ENCODE peak calls at places on chromosome 6, in six cellular contexts. One of them, this sample, is unnamed.

GRCh38 chr6:35728663-35729348 is 8.0 kb upstream of the ARMC12 start:
- DNase-seq in naive thymus-derived CD4-positive, alpha-beta T cell: no peak
- DNase-seq in endothelial cell: no peak
- DNase-seq in M059J: peak
- DNase-seq in heart right ventricle: peak
- DNase-seq in NCI-H1694 treated with DMSO at 0.1 percent for 48 hours: no peak
- DNase-seq in this sample: no peak

GRCh38 chr6:75349262-75349984 is 64.8 kb upstream of the TMEM30A start:
- DNase-seq in NCI-H1694 treated with DMSO at 0.1 percent for 48 hours: no peak
- DNase-seq in heart right ventricle: peak
- DNase-seq in naive thymus-derived CD4-positive, alpha-beta T cell: no peak
- DNase-seq in endothelial cell: peak
- DNase-seq in M059J: peak
- DNase-seq in this sample: peak

GRCh38 chr6:119647309-119647708 is 297.7 kb upstream of the MAN1A1 start:
- DNase-seq in M059J: no peak
- DNase-seq in NCI-H1694 treated with DMSO at 0.1 percent for 48 hours: no peak
- DNase-seq in endothelial cell: no peak
- DNase-seq in heart right ventricle: no peak
- DNase-seq in naive thymus-derived CD4-positive, alpha-beta T cell: no peak
- DNase-seq in this sample: no peak

GRCh38 chr6:133774356-133774755 is 114.6 kb upstream of the TCF21 start:
- DNase-seq in endothelial cell: no peak
- DNase-seq in naive thymus-derived CD4-positive, alpha-beta T cell: no peak
- DNase-seq in NCI-H1694 treated with DMSO at 0.1 percent for 48 hours: no peak
- DNase-seq in M059J: peak
- DNase-seq in heart right ventricle: no peak
- DNase-seq in this sample: no peak

GRCh38 chr6:7916959-7917358 is 6.4 kb upstream of the TXNDC5 start:
- DNase-seq in naive thymus-derived CD4-positive, alpha-beta T cell: no peak
- DNase-seq in endothelial cell: no peak
- DNase-seq in heart right ventricle: no peak
- DNase-seq in NCI-H1694 treated with DMSO at 0.1 percent for 48 hours: no peak
- DNase-seq in M059J: no peak
- DNase-seq in this sample: no peak

GRCh38 chr6:135018057-135018456 is 36.6 kb downstream of the HBS1L start:
- DNase-seq in heart right ventricle: no peak
- DNase-seq in M059J: no peak
- DNase-seq in endothelial cell: no peak
- DNase-seq in naive thymus-derived CD4-positive, alpha-beta T cell: no peak
- DNase-seq in NCI-H1694 treated with DMSO at 0.1 percent for 48 hours: no peak
- DNase-seq in this sample: no peak

GRCh38 chr6:170178561-170179477 is 112.1 kb downstream of the DLL1 start:
- DNase-seq in M059J: peak
- DNase-seq in heart right ventricle: no peak
- DNase-seq in NCI-H1694 treated with DMSO at 0.1 percent for 48 hours: peak
- DNase-seq in endothelial cell: no peak
- DNase-seq in naive thymus-derived CD4-positive, alpha-beta T cell: no peak
- DNase-seq in this sample: peak

GRCh38 chr6:144566868-144567615 is 281.9 kb downstream of the UTRN start:
- DNase-seq in heart right ventricle: no peak
- DNase-seq in naive thymus-derived CD4-positive, alpha-beta T cell: no peak
- DNase-seq in endothelial cell: no peak
- DNase-seq in M059J: peak
- DNase-seq in NCI-H1694 treated with DMSO at 0.1 percent for 48 hours: no peak
- DNase-seq in this sample: no peak

GRCh38 chr6:1865585-1865984 is 255.9 kb downstream of the FOXC1 start:
- DNase-seq in naive thymus-derived CD4-positive, alpha-beta T cell: no peak
- DNase-seq in heart right ventricle: no peak
- DNase-seq in NCI-H1694 treated with DMSO at 0.1 percent for 48 hours: no peak
- DNase-seq in M059J: no peak
- DNase-seq in endothelial cell: no peak
- DNase-seq in this sample: no peak

GRCh38 chr6:170233304-170234205 is 57.3 kb downstream of the DLL1 start:
- DNase-seq in naive thymus-derived CD4-positive, alpha-beta T cell: no peak
- DNase-seq in NCI-H1694 treated with DMSO at 0.1 percent for 48 hours: peak
- DNase-seq in endothelial cell: no peak
- DNase-seq in heart right ventricle: no peak
- DNase-seq in M059J: no peak
- DNase-seq in this sample: no peak

GRCh38 chr6:150741633-150742200 is 123.8 kb upstream of the MTHFD1L start:
- DNase-seq in heart right ventricle: no peak
- DNase-seq in M059J: no peak
- DNase-seq in NCI-H1694 treated with DMSO at 0.1 percent for 48 hours: no peak
- DNase-seq in endothelial cell: peak
- DNase-seq in naive thymus-derived CD4-positive, alpha-beta T cell: no peak
- DNase-seq in this sample: no peak

GRCh38 chr6:87917861-87918260 is 129.8 kb upstream of the SPACA1 start:
- DNase-seq in NCI-H1694 treated with DMSO at 0.1 percent for 48 hours: no peak
- DNase-seq in M059J: no peak
- DNase-seq in heart right ventricle: no peak
- DNase-seq in endothelial cell: no peak
- DNase-seq in naive thymus-derived CD4-positive, alpha-beta T cell: no peak
- DNase-seq in this sample: no peak

GRCh38 chr6:163839296-163839695 is 424.8 kb downstream of the QKI start:
- DNase-seq in NCI-H1694 treated with DMSO at 0.1 percent for 48 hours: no peak
- DNase-seq in M059J: peak
- DNase-seq in heart right ventricle: no peak
- DNase-seq in naive thymus-derived CD4-positive, alpha-beta T cell: no peak
- DNase-seq in endothelial cell: no peak
- DNase-seq in this sample: no peak

GRCh38 chr6:157268396-157268795 is 54.9 kb downstream of the TMEM242 start:
- DNase-seq in NCI-H1694 treated with DMSO at 0.1 percent for 48 hours: no peak
- DNase-seq in heart right ventricle: no peak
- DNase-seq in naive thymus-derived CD4-positive, alpha-beta T cell: no peak
- DNase-seq in endothelial cell: no peak
- DNase-seq in M059J: no peak
- DNase-seq in this sample: no peak

GRCh38 chr6:71277926-71278594 is 10.6 kb upstream of the OGFRL1 start:
- DNase-seq in naive thymus-derived CD4-positive, alpha-beta T cell: no peak
- DNase-seq in endothelial cell: no peak
- DNase-seq in M059J: no peak
- DNase-seq in heart right ventricle: no peak
- DNase-seq in NCI-H1694 treated with DMSO at 0.1 percent for 48 hours: no peak
- DNase-seq in this sample: no peak

GRCh38 chr6:87274660-87275273 is 47.6 kb upstream of the SMIM8 start:
- DNase-seq in heart right ventricle: no peak
- DNase-seq in M059J: peak
- DNase-seq in endothelial cell: no peak
- DNase-seq in naive thymus-derived CD4-positive, alpha-beta T cell: no peak
- DNase-seq in NCI-H1694 treated with DMSO at 0.1 percent for 48 hours: no peak
- DNase-seq in this sample: no peak

GRCh38 chr6:151330130-151330715 is 61.1 kb downstream of the ZBTB2 start:
- DNase-seq in endothelial cell: no peak
- DNase-seq in heart right ventricle: no peak
- DNase-seq in M059J: no peak
- DNase-seq in NCI-H1694 treated with DMSO at 0.1 percent for 48 hours: no peak
- DNase-seq in naive thymus-derived CD4-positive, alpha-beta T cell: no peak
- DNase-seq in this sample: no peak

GRCh38 chr6:107663308-107663707 is 160.8 kb downstream of the SCML4 start:
- DNase-seq in M059J: no peak
- DNase-seq in endothelial cell: no peak
- DNase-seq in NCI-H1694 treated with DMSO at 0.1 percent for 48 hours: no peak
- DNase-seq in heart right ventricle: no peak
- DNase-seq in naive thymus-derived CD4-positive, alpha-beta T cell: no peak
- DNase-seq in this sample: no peak

GRCh38 chr6:137708481-137708880 is 158.6 kb upstream of the TNFAIP3 start:
- DNase-seq in M059J: no peak
- DNase-seq in naive thymus-derived CD4-positive, alpha-beta T cell: no peak
- DNase-seq in endothelial cell: no peak
- DNase-seq in NCI-H1694 treated with DMSO at 0.1 percent for 48 hours: no peak
- DNase-seq in heart right ventricle: no peak
- DNase-seq in this sample: no peak

GRCh38 chr6:168052291-168052891 is 26.6 kb downstream of the FRMD1 start:
- DNase-seq in M059J: peak
- DNase-seq in endothelial cell: no peak
- DNase-seq in NCI-H1694 treated with DMSO at 0.1 percent for 48 hours: no peak
- DNase-seq in naive thymus-derived CD4-positive, alpha-beta T cell: no peak
- DNase-seq in heart right ventricle: no peak
- DNase-seq in this sample: no peak

GRCh38 chr6:42604150-42604549 is 40.3 kb downstream of the UBR2 start:
- DNase-seq in heart right ventricle: no peak
- DNase-seq in M059J: no peak
- DNase-seq in endothelial cell: no peak
- DNase-seq in naive thymus-derived CD4-positive, alpha-beta T cell: no peak
- DNase-seq in NCI-H1694 treated with DMSO at 0.1 percent for 48 hours: no peak
- DNase-seq in this sample: no peak

GRCh38 chr6:71642120-71642519 is 244.2 kb upstream of the RIMS1 start:
- DNase-seq in naive thymus-derived CD4-positive, alpha-beta T cell: no peak
- DNase-seq in NCI-H1694 treated with DMSO at 0.1 percent for 48 hours: no peak
- DNase-seq in endothelial cell: no peak
- DNase-seq in heart right ventricle: no peak
- DNase-seq in M059J: no peak
- DNase-seq in this sample: no peak

GRCh38 chr6:6599468-6599873 is 11.0 kb downstream of the LY86 start:
- DNase-seq in M059J: no peak
- DNase-seq in heart right ventricle: peak
- DNase-seq in naive thymus-derived CD4-positive, alpha-beta T cell: no peak
- DNase-seq in endothelial cell: no peak
- DNase-seq in NCI-H1694 treated with DMSO at 0.1 percent for 48 hours: no peak
- DNase-seq in this sample: peak

GRCh38 chr6:96022225-96022624 is 6.5 kb downstream of the FUT9 start:
- DNase-seq in endothelial cell: no peak
- DNase-seq in NCI-H1694 treated with DMSO at 0.1 percent for 48 hours: no peak
- DNase-seq in heart right ventricle: no peak
- DNase-seq in M059J: no peak
- DNase-seq in naive thymus-derived CD4-positive, alpha-beta T cell: no peak
- DNase-seq in this sample: no peak

GRCh38 chr6:108163644-108164536 is 1.9 kb upstream of the NR2E1 start:
- DNase-seq in naive thymus-derived CD4-positive, alpha-beta T cell: no peak
- DNase-seq in NCI-H1694 treated with DMSO at 0.1 percent for 48 hours: no peak
- DNase-seq in M059J: no peak
- DNase-seq in heart right ventricle: no peak
- DNase-seq in endothelial cell: no peak
- DNase-seq in this sample: no peak

GRCh38 chr6:167748458-167749379 is 78.0 kb upstream of the AFDN start:
- DNase-seq in M059J: no peak
- DNase-seq in endothelial cell: no peak
- DNase-seq in NCI-H1694 treated with DMSO at 0.1 percent for 48 hours: no peak
- DNase-seq in naive thymus-derived CD4-positive, alpha-beta T cell: no peak
- DNase-seq in heart right ventricle: no peak
- DNase-seq in this sample: no peak

GRCh38 chr6:79335133-79335674 is 100.7 kb upstream of the HMGN3 start:
- DNase-seq in NCI-H1694 treated with DMSO at 0.1 percent for 48 hours: no peak
- DNase-seq in naive thymus-derived CD4-positive, alpha-beta T cell: no peak
- DNase-seq in endothelial cell: no peak
- DNase-seq in M059J: no peak
- DNase-seq in heart right ventricle: no peak
- DNase-seq in this sample: no peak

GRCh38 chr6:122734529-122735203 is 44.9 kb upstream of the FABP7 start:
- DNase-seq in endothelial cell: no peak
- DNase-seq in M059J: no peak
- DNase-seq in NCI-H1694 treated with DMSO at 0.1 percent for 48 hours: peak
- DNase-seq in heart right ventricle: no peak
- DNase-seq in naive thymus-derived CD4-positive, alpha-beta T cell: no peak
- DNase-seq in this sample: no peak

This sample was measured in ecto neural progenitor cell.